ENCODE peak calls at places on chromosomes 12 and 14, in five cellular contexts. Y is HepG2, G is WTC11, C is K562, M is GM12878. D is an unnamed sample.

GRCh38 chr12:77477907-77478533 is 352.7 kb upstream of the NAV3 start:
- DNase-seq in C (no peak), Y (no peak), G (no peak), M (no peak), D (no peak)

GRCh38 chr12:20097561-20097960 is 270.8 kb upstream of the PDE3A start:
- DNase-seq in Y (no peak), G (no peak), C (no peak), M (peak), D (no peak)

GRCh38 chr12:68233498-68233897 is 7.9 kb upstream of the IL26 start:
- DNase-seq in C (no peak), Y (no peak), M (no peak), G (no peak), D (no peak)

GRCh38 chr14:38248629-38249028 is 7.3 kb downstream of the CLEC14A start:
- DNase-seq in Y (peak), C (no peak), M (no peak), G (no peak), D (no peak)

GRCh38 chr14:49250109-49250508 is 336.1 kb downstream of the RPS29 start:
- DNase-seq in C (no peak), G (no peak), M (no peak), Y (no peak), D (no peak)

GRCh38 chr12:122026706-122027328 is 5.1 kb downstream of the BCL7A start:
- DNase-seq in M (no peak), G (peak), C (no peak), Y (no peak), D (no peak)

GRCh38 chr14:53180272-53181221 is 27.4 kb upstream of the DDHD1 start:
- DNase-seq in Y (peak), G (peak), C (peak), M (peak), D (no peak)

GRCh38 chr12:103688659-103689058 is 101.6 kb downstream of the STAB2 start:
- DNase-seq in Y (no peak), G (no peak), M (no peak), C (no peak), D (no peak)

GRCh38 chr12:82671673-82672195 is 15.0 kb upstream of the TMTC2 start:
- DNase-seq in C (no peak), M (no peak), Y (no peak), G (no peak), D (no peak)

GRCh38 chr14:104143521-104144452 is 5.4 kb downstream of the KIF26A start:
- DNase-seq in G (peak), M (no peak), Y (no peak), C (no peak), D (no peak)

GRCh38 chr12:61504396-61505115 is 755.6 kb upstream of the USP15 start:
- DNase-seq in C (no peak), Y (no peak), G (peak), M (no peak), D (no peak)

GRCh38 chr12:124621296-124621660 is 53.9 kb upstream of the NCOR2 start:
- DNase-seq in M (no peak), G (peak), Y (no peak), C (no peak), D (no peak)

GRCh38 chr14:52835122-52835903 is 43.9 kb upstream of the GNPNAT1 start:
- DNase-seq in G (no peak), M (no peak), C (peak), Y (no peak), D (peak)

GRCh38 chr12:25328082-25328712 is 77.5 kb upstream of the KRAS start:
- DNase-seq in Y (peak), C (no peak), G (no peak), M (no peak), D (peak)

GRCh38 chr14:67539116-67539515 is 6.0 kb downstream of the PLEKHH1 start:
- DNase-seq in Y (no peak), G (no peak), C (no peak), M (no peak), D (no peak)

GRCh38 chr12:94900496-94900895 is 103.0 kb downstream of the NDUFA12 start:
- DNase-seq in G (no peak), C (no peak), M (no peak), Y (no peak), D (no peak)

GRCh38 chr12:46647034-46647433 is 178.8 kb downstream of the SLC38A4 start:
- DNase-seq in C (no peak), Y (no peak), G (no peak), M (no peak), D (no peak)

GRCh38 chr12:122932207-122932606 is 34.1 kb downstream of the ABCB9 start:
- DNase-seq in Y (no peak), C (no peak), M (no peak), G (no peak), D (no peak)

GRCh38 chr12:20212036-20212435 is 156.3 kb upstream of the PDE3A start:
- DNase-seq in M (no peak), Y (no peak), G (no peak), C (no peak), D (no peak)

GRCh38 chr12:106254724-106255123 is 6.9 kb upstream of the CKAP4 start:
- DNase-seq in G (peak), M (no peak), Y (no peak), C (no peak), D (no peak)

GRCh38 chr12:71069317-71069716 is 88.5 kb downstream of the TSPAN8 start:
- DNase-seq in M (no peak), Y (no peak), G (no peak), C (no peak), D (no peak)

GRCh38 chr12:79997115-79997805 is 62.4 kb upstream of the PPP1R12A start:
- DNase-seq in M (peak), C (no peak), G (no peak), Y (no peak), D (no peak)

GRCh38 chr12:10304161-10304574 is 3.5 kb upstream of the KLRD1 start:
- DNase-seq in C (no peak), G (no peak), M (no peak), Y (no peak), D (no peak)

GRCh38 chr12:120709976-120710804 is at the start of gene UNC119B:
- DNase-seq in M (no peak), Y (no peak), G (peak), C (peak), D (peak)

GRCh38 chr12:69431604-69432222 is 38.5 kb upstream of the FRS2 start:
- DNase-seq in G (no peak), M (no peak), Y (no peak), C (no peak), D (no peak)

GRCh38 chr12:120408771-120409170 is 29.1 kb upstream of the COX6A1 start:
- DNase-seq in C (no peak), G (no peak), Y (no peak), M (no peak), D (no peak)

GRCh38 chr12:47954058-47954457 is 9.3 kb upstream of the TMEM106C start:
- DNase-seq in M (no peak), C (no peak), Y (no peak), G (no peak), D (no peak)

GRCh38 chr12:83432176-83432719 is 745.5 kb downstream of the TMTC2 start:
- DNase-seq in M (no peak), G (peak), C (no peak), Y (no peak), D (no peak)

GRCh38 chr12:1644523-1645438 is 15.8 kb downstream of the WNT5B start:
- DNase-seq in M (no peak), Y (no peak), C (no peak), G (no peak), D (no peak)

GRCh38 chr14:93994919-93995682 is 2.0 kb upstream of the CCDC197 start:
- DNase-seq in C (no peak), M (no peak), Y (no peak), G (peak), D (peak)

GRCh38 chr14:102363182-102363952 is 626 bp downstream of the TECPR2 start:
- DNase-seq in Y (no peak), G (peak), C (peak), M (no peak), D (peak)

GRCh38 chr12:113990548-113991223 is 24.6 kb upstream of the RBM19 start:
- DNase-seq in G (no peak), Y (peak), M (no peak), C (no peak), D (no peak)

DNA sequence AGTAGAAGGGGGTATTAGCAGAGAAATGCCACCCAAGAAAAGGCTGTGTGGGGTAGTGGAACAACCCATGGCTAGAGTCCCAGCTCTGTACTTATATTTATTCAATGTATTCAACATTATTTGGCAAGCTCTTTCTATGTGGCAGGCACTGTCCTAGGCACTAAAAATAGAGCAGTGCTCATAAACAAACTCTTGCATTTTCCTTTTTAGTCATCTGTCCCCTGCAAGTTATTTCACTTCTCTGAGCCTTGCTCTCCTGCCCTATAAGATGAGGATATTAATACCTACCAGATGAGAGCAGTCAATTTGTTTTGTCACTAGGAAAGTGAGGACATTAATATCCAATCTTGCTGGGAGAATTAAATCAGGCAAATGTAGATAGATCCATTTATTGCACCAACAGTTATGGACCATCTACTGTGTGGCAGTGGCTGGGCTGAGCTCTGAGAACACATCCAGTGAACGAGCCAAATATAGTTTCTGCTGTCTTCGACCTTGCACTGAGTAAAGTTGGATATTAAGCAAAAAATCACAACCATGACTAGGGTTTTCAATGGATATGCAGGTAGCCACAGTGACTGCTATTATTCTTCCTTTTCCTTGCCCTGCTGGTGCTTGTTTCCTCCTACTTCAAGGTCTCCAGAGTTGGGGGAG is 314.3 kb upstream of the TBX3 start:
- DNase-seq in Y (no peak), G (no peak), C (no peak), M (no peak), D (no peak)
- TF ChIP-seq ESRRA in Y (no peak), G (no peak), C (no peak), M (no peak), D (no peak)

DNA sequence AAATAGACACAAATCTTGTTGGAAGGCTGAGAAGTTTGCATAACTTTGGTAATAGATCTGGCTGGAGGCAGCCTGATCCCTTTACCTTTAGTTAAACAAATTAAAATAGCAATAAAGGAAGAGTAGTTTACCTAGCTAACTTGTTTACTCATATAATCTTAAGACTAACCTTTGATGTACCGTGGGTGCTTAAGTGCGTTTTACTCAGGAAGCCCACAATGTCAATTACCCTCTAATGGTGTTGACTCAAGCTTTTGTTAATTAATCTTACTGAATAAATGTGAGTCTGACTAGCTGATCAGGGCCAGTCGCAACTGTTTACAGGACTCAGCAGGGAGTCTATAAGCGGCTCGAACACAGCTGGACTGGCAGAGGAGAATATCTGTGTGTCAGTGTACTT is 51.5 kb downstream of the FAR2 start:
- DNase-seq in C (no peak), M (no peak), Y (no peak), G (no peak), D (no peak)
- TF ChIP-seq ESRRA in C (no peak), M (no peak), Y (no peak), G (no peak), D (no peak)

GRCh38 chr14:100577321-100577985 is 9.8 kb downstream of the BEGAIN start:
- DNase-seq in Y (no peak), M (no peak), C (no peak), G (peak), D (no peak)
- TF ChIP-seq ESRRA in Y (no peak), M (no peak), C (no peak), G (no peak), D (no peak)

GRCh38 chr12:27974735-27975221 is 2.2 kb upstream of the PTHLH start:
- DNase-seq in Y (no peak), G (peak), C (no peak), M (no peak), D (no peak)

GRCh38 chr12:27975222-27976136 is 2.9 kb upstream of the PTHLH start:
- DNase-seq in C (peak), Y (no peak), G (peak), M (no peak), D (no peak)

GRCh38 chr12:27971606-27972005 is 927 bp downstream of the PTHLH start:
- DNase-seq in G (no peak), C (no peak), M (no peak), Y (peak), D (no peak)

GRCh38 chr12:27972721-27973120 is at the start of gene PTHLH:
- DNase-seq in Y (no peak), M (no peak), G (no peak), C (no peak), D (no peak)

DNA sequence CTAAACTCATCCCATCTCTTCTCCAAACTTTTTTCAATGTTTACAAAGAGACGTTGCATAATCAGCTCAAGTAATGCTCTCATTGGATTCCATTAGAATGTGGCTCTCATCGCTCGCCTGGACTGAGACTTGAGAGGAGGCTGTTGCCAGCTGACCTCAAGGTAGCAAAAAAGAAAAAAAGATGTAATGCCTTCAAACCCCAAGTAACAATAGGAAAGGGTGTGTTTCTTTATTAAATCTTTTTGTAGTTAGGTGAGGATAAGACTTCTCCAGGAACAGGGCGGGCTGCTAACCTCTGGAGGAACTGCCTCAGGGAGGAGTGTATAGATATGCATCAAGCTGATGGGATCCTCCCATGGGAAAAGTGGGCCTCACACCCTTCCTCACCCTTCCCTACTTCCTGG is 956 bp upstream of the PTHLH start:
- DNase-seq in Y (no peak), C (no peak), G (no peak), M (no peak), D (no peak)
- TF ChIP-seq ESRRA in Y (no peak), C (no peak), G (no peak), M (no peak), D (no peak)

GRCh38 chr12:6135071-6135470 is 10.6 kb upstream of the VWF start:
- DNase-seq in C (no peak), G (no peak), M (no peak), Y (no peak), D (no peak)
- TF ChIP-seq ESRRA in C (no peak), G (no peak), M (no peak), Y (no peak), D (no peak)

GRCh38 chr12:30687265-30687986 is 8.2 kb downstream of the IPO8 start:
- DNase-seq in G (no peak), C (no peak), M (no peak), Y (peak), D (peak)
- TF ChIP-seq ESRRA in G (no peak), C (no peak), M (no peak), Y (no peak), D (no peak)

DNA sequence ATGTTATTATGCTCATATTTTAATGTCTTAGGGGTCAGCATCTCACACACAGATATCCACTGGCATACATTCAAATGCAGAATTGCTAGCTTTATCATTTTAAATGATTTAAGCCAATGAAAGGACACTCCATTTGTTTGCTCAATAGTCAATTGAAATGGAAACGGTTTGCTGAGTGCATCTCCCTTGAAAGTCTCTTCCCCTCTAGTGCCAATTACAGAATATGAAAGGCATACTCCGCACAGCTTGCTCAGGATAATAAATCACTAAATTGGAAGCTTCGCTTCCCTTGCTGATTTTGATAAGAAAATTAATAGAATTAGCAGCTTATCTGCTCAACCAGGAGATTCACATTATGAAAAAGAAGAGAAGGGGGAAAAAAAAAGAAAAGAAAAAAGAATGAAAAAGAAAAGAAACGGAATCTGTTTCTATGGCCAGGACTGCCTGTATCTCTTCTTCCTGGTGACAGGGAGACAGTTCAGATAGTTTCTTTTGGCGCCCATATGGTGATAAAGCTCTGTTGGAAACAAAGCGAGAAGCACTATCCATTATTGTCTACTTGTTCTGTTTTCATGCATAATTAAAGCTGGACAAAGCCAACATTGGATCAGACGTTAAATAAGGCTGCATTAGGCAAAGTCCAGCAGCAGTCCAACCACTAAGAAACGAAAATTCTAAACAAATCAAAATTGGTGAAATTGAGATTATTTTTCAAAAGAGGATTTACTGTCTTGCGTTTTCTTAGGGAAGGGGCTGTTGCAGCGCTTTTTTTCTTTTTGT is 225.0 kb downstream of the GXYLT1 start:
- DNase-seq in M (no peak), Y (no peak), G (no peak), C (no peak), D (no peak)
- TF ChIP-seq ESRRA in M (no peak), Y (no peak), G (no peak), C (no peak), D (no peak)

GRCh38 chr12:33111850-33112249 is 215.3 kb upstream of the PKP2 start:
- DNase-seq in G (peak), Y (no peak), C (no peak), M (no peak), D (no peak)

GRCh38 chr12:33115716-33116115 is 219.1 kb upstream of the PKP2 start:
- DNase-seq in Y (no peak), C (no peak), G (no peak), M (no peak), D (no peak)

DNA sequence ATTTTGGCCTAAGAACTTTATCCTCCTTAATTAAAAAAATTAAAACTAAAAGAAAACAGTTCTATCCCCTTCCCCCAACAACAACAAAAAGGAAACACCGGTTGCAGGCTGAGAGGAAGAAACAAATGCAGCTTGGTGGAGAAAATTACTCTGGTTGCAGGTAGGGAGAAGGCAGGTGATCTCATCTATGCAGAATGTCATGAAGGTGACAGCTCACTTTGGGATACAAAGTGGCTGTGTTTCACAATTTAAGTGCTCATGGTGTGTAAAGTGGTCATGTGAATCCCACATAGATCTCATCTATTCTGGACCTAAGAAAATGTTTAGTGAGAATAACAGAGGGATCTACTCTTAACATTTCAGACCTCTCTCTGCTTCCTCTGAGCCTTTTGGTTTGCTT is 219.7 kb upstream of the PKP2 start:
- DNase-seq in G (no peak), Y (no peak), C (no peak), M (no peak), D (no peak)
- TF ChIP-seq ESRRA in G (no peak), Y (no peak), C (no peak), M (no peak), D (no peak)

D was measured in A549.